ENCODE peak calls at places on chromosomes 13 and 19, in seven cellular contexts. One of them, this sample, is unnamed.
A peak's percentile ranks its signal among the peaks of the same experiment; 100 is the strongest.

GRCh38 chr19:50147462-50148423 is 15.3 kb downstream of the IZUMO2 start:
- DNase-seq in AG09309: peak; percentile 52
- DNase-seq in AG10803: peak; percentile 80
- DNase-seq in epithelial cell of esophagus: peak; percentile 91
- DNase-seq in mucosa of descending colon: peak; percentile 78
- DNase-seq in CD4-positive, alpha-beta T cell: peak; percentile 65
- DNase-seq in breast epithelium: peak; percentile 86
- DNase-seq in this sample: peak; percentile 64

GRCh38 chr13:77291779-77292178 is 35.1 kb downstream of the MYCBP2 start:
- DNase-seq in AG09309: no peak
- DNase-seq in AG10803: no peak
- DNase-seq in epithelial cell of esophagus: no peak
- DNase-seq in mucosa of descending colon: no peak
- DNase-seq in CD4-positive, alpha-beta T cell: no peak
- DNase-seq in breast epithelium: no peak
- DNase-seq in this sample: no peak

GRCh38 chr13:62663767-62664166 is 1248.1 kb upstream of the PCDH20 start:
- DNase-seq in AG09309: no peak
- DNase-seq in AG10803: no peak
- DNase-seq in epithelial cell of esophagus: no peak
- DNase-seq in mucosa of descending colon: no peak
- DNase-seq in CD4-positive, alpha-beta T cell: no peak
- DNase-seq in breast epithelium: no peak
- DNase-seq in this sample: no peak

GRCh38 chr19:58336216-58336615 is 9.4 kb downstream of the ZSCAN22 start:
- DNase-seq in AG09309: no peak
- DNase-seq in AG10803: no peak
- DNase-seq in epithelial cell of esophagus: no peak
- DNase-seq in mucosa of descending colon: no peak
- DNase-seq in CD4-positive, alpha-beta T cell: no peak
- DNase-seq in breast epithelium: no peak
- DNase-seq in this sample: no peak

GRCh38 chr19:27741236-27741635 is 1471.7 kb downstream of the UQCRFS1 start:
- DNase-seq in AG09309: no peak
- DNase-seq in AG10803: no peak
- DNase-seq in epithelial cell of esophagus: no peak
- DNase-seq in mucosa of descending colon: no peak
- DNase-seq in CD4-positive, alpha-beta T cell: no peak
- DNase-seq in breast epithelium: peak; percentile 4
- DNase-seq in this sample: no peak

GRCh38 chr19:13712767-13713201 is 51.5 kb upstream of the MRI1 start:
- DNase-seq in AG09309: no peak
- DNase-seq in AG10803: no peak
- DNase-seq in epithelial cell of esophagus: no peak
- DNase-seq in mucosa of descending colon: no peak
- DNase-seq in CD4-positive, alpha-beta T cell: no peak
- DNase-seq in breast epithelium: no peak
- DNase-seq in this sample: no peak

GRCh38 chr19:18776288-18776594 is 14.9 kb downstream of the COMP start:
- DNase-seq in AG09309: no peak
- DNase-seq in AG10803: peak; percentile 51
- DNase-seq in epithelial cell of esophagus: peak; percentile 36
- DNase-seq in mucosa of descending colon: no peak
- DNase-seq in CD4-positive, alpha-beta T cell: no peak
- DNase-seq in breast epithelium: no peak
- DNase-seq in this sample: no peak

GRCh38 chr13:95247857-95248256 is 53.4 kb downstream of the ABCC4 start:
- DNase-seq in AG09309: no peak
- DNase-seq in AG10803: no peak
- DNase-seq in epithelial cell of esophagus: no peak
- DNase-seq in mucosa of descending colon: no peak
- DNase-seq in CD4-positive, alpha-beta T cell: no peak
- DNase-seq in breast epithelium: no peak
- DNase-seq in this sample: no peak

GRCh38 chr19:17079710-17080440 is 4.3 kb downstream of the MYO9B start:
- DNase-seq in AG09309: peak; percentile 98
- DNase-seq in AG10803: peak; percentile 98
- DNase-seq in epithelial cell of esophagus: peak; percentile 99
- DNase-seq in mucosa of descending colon: peak; percentile 73
- DNase-seq in CD4-positive, alpha-beta T cell: peak; percentile 46
- DNase-seq in breast epithelium: peak; percentile 69
- DNase-seq in this sample: peak; percentile 79

GRCh38 chr19:46014534-46014933 is 8.3 kb downstream of the PGLYRP1 start:
- DNase-seq in AG09309: no peak
- DNase-seq in AG10803: no peak
- DNase-seq in epithelial cell of esophagus: no peak
- DNase-seq in mucosa of descending colon: no peak
- DNase-seq in CD4-positive, alpha-beta T cell: no peak
- DNase-seq in breast epithelium: no peak
- DNase-seq in this sample: no peak

GRCh38 chr19:47284324-47284899 is 9.7 kb downstream of the INAFM1 start:
- DNase-seq in AG09309: no peak
- DNase-seq in AG10803: peak; percentile 62
- DNase-seq in epithelial cell of esophagus: peak; percentile 66
- DNase-seq in mucosa of descending colon: no peak
- DNase-seq in CD4-positive, alpha-beta T cell: no peak
- DNase-seq in breast epithelium: no peak
- DNase-seq in this sample: peak; percentile 56

GRCh38 chr19:54725321-54725720 is 1.1 kb downstream of the KIR3DL3 start:
- DNase-seq in AG09309: no peak
- DNase-seq in AG10803: no peak
- DNase-seq in epithelial cell of esophagus: no peak
- DNase-seq in mucosa of descending colon: no peak
- DNase-seq in CD4-positive, alpha-beta T cell: no peak
- DNase-seq in breast epithelium: no peak
- DNase-seq in this sample: no peak

GRCh38 chr19:47228168-47228936 is 2.6 kb downstream of the BBC3 start:
- DNase-seq in AG09309: no peak
- DNase-seq in AG10803: peak; percentile 48
- DNase-seq in epithelial cell of esophagus: peak; percentile 41
- DNase-seq in mucosa of descending colon: peak; percentile 85
- DNase-seq in CD4-positive, alpha-beta T cell: no peak
- DNase-seq in breast epithelium: peak; percentile 80
- DNase-seq in this sample: peak; percentile 62

GRCh38 chr13:24232474-24232873 is 72.0 kb downstream of the SPATA13 start:
- DNase-seq in AG09309: no peak
- DNase-seq in AG10803: no peak
- DNase-seq in epithelial cell of esophagus: no peak
- DNase-seq in mucosa of descending colon: no peak
- DNase-seq in CD4-positive, alpha-beta T cell: no peak
- DNase-seq in breast epithelium: no peak
- DNase-seq in this sample: no peak

GRCh38 chr13:65917731-65918130 is 1312.4 kb downstream of the PCDH9 start:
- DNase-seq in AG09309: peak; percentile 35
- DNase-seq in AG10803: peak; percentile 59
- DNase-seq in epithelial cell of esophagus: no peak
- DNase-seq in mucosa of descending colon: no peak
- DNase-seq in CD4-positive, alpha-beta T cell: no peak
- DNase-seq in breast epithelium: no peak
- DNase-seq in this sample: no peak

GRCh38 chr19:43464089-43464775 is 1.2 kb downstream of the LYPD3 start:
- DNase-seq in AG09309: no peak
- DNase-seq in AG10803: no peak
- DNase-seq in epithelial cell of esophagus: no peak
- DNase-seq in mucosa of descending colon: peak; percentile 87
- DNase-seq in CD4-positive, alpha-beta T cell: peak; percentile 69
- DNase-seq in breast epithelium: peak; percentile 76
- DNase-seq in this sample: peak; percentile 87

GRCh38 chr13:39599842-39600241 is 3.2 kb downstream of the LHFPL6 start:
- DNase-seq in AG09309: peak; percentile 38
- DNase-seq in AG10803: peak; percentile 58
- DNase-seq in epithelial cell of esophagus: no peak
- DNase-seq in mucosa of descending colon: no peak
- DNase-seq in CD4-positive, alpha-beta T cell: no peak
- DNase-seq in breast epithelium: no peak
- DNase-seq in this sample: no peak

GRCh38 chr13:46010148-46010547 is 42.4 kb downstream of the ZC3H13 start:
- DNase-seq in AG09309: no peak
- DNase-seq in AG10803: peak; percentile 4
- DNase-seq in epithelial cell of esophagus: peak; percentile 11
- DNase-seq in mucosa of descending colon: no peak
- DNase-seq in CD4-positive, alpha-beta T cell: no peak
- DNase-seq in breast epithelium: no peak
- DNase-seq in this sample: no peak

GRCh38 chr13:28031929-28032328 is 43.4 kb upstream of the URAD start:
- DNase-seq in AG09309: no peak
- DNase-seq in AG10803: no peak
- DNase-seq in epithelial cell of esophagus: no peak
- DNase-seq in mucosa of descending colon: no peak
- DNase-seq in CD4-positive, alpha-beta T cell: no peak
- DNase-seq in breast epithelium: no peak
- DNase-seq in this sample: no peak

DNA sequence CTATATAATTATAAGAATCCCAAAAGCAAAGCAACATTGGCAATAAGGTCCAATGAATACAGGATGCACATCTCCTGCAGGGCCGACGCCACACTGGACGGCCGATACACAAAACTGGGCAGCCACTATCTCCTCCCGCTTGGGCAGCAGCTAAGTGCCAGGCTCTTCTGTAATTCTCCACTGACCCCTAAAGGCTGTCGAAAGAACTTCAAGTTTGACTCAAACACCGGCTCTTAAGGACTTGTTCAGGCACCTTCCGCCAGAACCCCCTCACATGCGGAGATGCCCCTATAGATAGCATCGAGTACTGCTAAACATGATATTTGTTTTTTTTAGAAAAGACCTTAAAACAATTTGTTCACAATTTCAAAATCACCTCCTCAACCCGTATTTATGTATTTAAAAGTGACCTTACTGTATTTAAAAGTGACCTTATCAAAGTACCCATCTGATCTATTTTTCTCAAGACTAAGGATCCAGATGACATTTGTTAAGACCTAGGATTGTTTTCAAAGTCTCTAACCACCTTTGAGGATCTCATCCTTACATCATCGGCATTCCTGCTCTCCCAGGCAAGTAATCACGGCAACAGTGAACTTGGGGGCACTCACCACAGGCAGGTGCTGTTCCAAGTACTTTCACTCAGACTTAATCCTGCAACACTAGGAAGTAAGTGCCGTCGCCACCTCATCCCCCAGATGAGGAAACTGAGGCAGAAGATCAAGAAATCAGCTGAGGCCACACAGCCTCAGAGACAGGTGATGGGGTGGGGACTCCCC is 77.8 kb downstream of the TUBGCP3 start:
- DNase-seq in AG09309: peak; percentile 14
- DNase-seq in AG10803: peak; percentile 78
- DNase-seq in epithelial cell of esophagus: peak; percentile 68
- DNase-seq in mucosa of descending colon: no peak
- DNase-seq in CD4-positive, alpha-beta T cell: no peak
- DNase-seq in breast epithelium: no peak
- DNase-seq in this sample: peak; percentile 45
- TF ChIP-seq CTCF in AG09309: peak; percentile 55
- TF ChIP-seq CTCF in AG10803: peak; percentile 77
- TF ChIP-seq CTCF in epithelial cell of esophagus: peak; percentile 59
- TF ChIP-seq CTCF in mucosa of descending colon: no peak
- TF ChIP-seq CTCF in CD4-positive, alpha-beta T cell: no peak
- TF ChIP-seq CTCF in breast epithelium: no peak
- TF ChIP-seq CTCF in this sample: peak; percentile 18

GRCh38 chr19:30287259-30287658 is 84.9 kb upstream of the ZNF536 start:
- DNase-seq in AG09309: no peak
- DNase-seq in AG10803: no peak
- DNase-seq in epithelial cell of esophagus: no peak
- DNase-seq in mucosa of descending colon: no peak
- DNase-seq in CD4-positive, alpha-beta T cell: no peak
- DNase-seq in breast epithelium: no peak
- DNase-seq in this sample: no peak
- TF ChIP-seq CTCF in AG09309: no peak
- TF ChIP-seq CTCF in AG10803: no peak
- TF ChIP-seq CTCF in epithelial cell of esophagus: no peak
- TF ChIP-seq CTCF in mucosa of descending colon: no peak
- TF ChIP-seq CTCF in CD4-positive, alpha-beta T cell: no peak
- TF ChIP-seq CTCF in breast epithelium: no peak
- TF ChIP-seq CTCF in this sample: no peak

GRCh38 chr19:40989453-40989852 is 1.6 kb upstream of the CYP2B6 start:
- DNase-seq in AG09309: no peak
- DNase-seq in AG10803: no peak
- DNase-seq in epithelial cell of esophagus: no peak
- DNase-seq in mucosa of descending colon: no peak
- DNase-seq in CD4-positive, alpha-beta T cell: no peak
- DNase-seq in breast epithelium: no peak
- DNase-seq in this sample: no peak

GRCh38 chr19:40995355-40995754 is 4.3 kb downstream of the CYP2B6 start:
- DNase-seq in AG09309: no peak
- DNase-seq in AG10803: no peak
- DNase-seq in epithelial cell of esophagus: peak; percentile 61
- DNase-seq in mucosa of descending colon: no peak
- DNase-seq in CD4-positive, alpha-beta T cell: no peak
- DNase-seq in breast epithelium: no peak
- DNase-seq in this sample: no peak

DNA sequence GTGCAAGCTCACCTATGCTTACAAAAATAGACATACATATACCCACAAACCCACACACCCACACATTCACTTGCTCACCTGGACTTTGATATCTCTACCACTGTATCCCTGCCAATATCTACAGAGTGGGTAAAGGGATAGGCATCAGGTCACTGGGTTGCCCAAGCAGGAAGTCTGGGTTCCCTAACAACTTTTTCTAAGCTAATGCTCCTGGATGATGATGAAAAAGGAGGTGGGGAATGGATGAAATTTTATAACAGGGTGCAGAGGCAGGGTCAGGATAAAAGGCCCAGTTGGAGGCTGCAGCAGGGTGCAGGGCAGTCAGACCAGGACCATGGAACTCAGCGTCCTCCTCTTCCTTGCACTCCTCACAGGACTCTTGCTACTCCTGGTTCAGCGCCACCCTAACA is at the start of gene CYP2B6:
- DNase-seq in AG09309: no peak
- DNase-seq in AG10803: no peak
- DNase-seq in epithelial cell of esophagus: no peak
- DNase-seq in mucosa of descending colon: no peak
- DNase-seq in CD4-positive, alpha-beta T cell: no peak
- DNase-seq in breast epithelium: no peak
- DNase-seq in this sample: no peak
- TF ChIP-seq CTCF in AG09309: no peak
- TF ChIP-seq CTCF in AG10803: no peak
- TF ChIP-seq CTCF in epithelial cell of esophagus: no peak
- TF ChIP-seq CTCF in mucosa of descending colon: no peak
- TF ChIP-seq CTCF in CD4-positive, alpha-beta T cell: no peak
- TF ChIP-seq CTCF in breast epithelium: no peak
- TF ChIP-seq CTCF in this sample: no peak

GRCh38 chr13:29260684-29261083 is 334.8 kb downstream of the SLC7A1 start:
- DNase-seq in AG09309: no peak
- DNase-seq in AG10803: no peak
- DNase-seq in epithelial cell of esophagus: no peak
- DNase-seq in mucosa of descending colon: no peak
- DNase-seq in CD4-positive, alpha-beta T cell: no peak
- DNase-seq in breast epithelium: no peak
- DNase-seq in this sample: no peak
- TF ChIP-seq CTCF in AG09309: no peak
- TF ChIP-seq CTCF in AG10803: no peak
- TF ChIP-seq CTCF in epithelial cell of esophagus: no peak
- TF ChIP-seq CTCF in mucosa of descending colon: no peak
- TF ChIP-seq CTCF in CD4-positive, alpha-beta T cell: no peak
- TF ChIP-seq CTCF in breast epithelium: no peak
- TF ChIP-seq CTCF in this sample: peak; percentile 12

GRCh38 chr19:2729943-2730818 is 9.0 kb upstream of the DIRAS1 start:
- DNase-seq in AG09309: no peak
- DNase-seq in AG10803: no peak
- DNase-seq in epithelial cell of esophagus: no peak
- DNase-seq in mucosa of descending colon: no peak
- DNase-seq in CD4-positive, alpha-beta T cell: no peak
- DNase-seq in breast epithelium: no peak
- DNase-seq in this sample: no peak
- TF ChIP-seq CTCF in AG09309: no peak
- TF ChIP-seq CTCF in AG10803: no peak
- TF ChIP-seq CTCF in epithelial cell of esophagus: no peak
- TF ChIP-seq CTCF in mucosa of descending colon: no peak
- TF ChIP-seq CTCF in CD4-positive, alpha-beta T cell: no peak
- TF ChIP-seq CTCF in breast epithelium: no peak
- TF ChIP-seq CTCF in this sample: no peak